ENCODE peak calls at places on chromosome 18, in four cellular contexts. H is stimulated activated CD4-positive, alpha-beta T cell treated with anti-CD3 and anti-CD28 coated beads, Interleukin-15, amount 100 ng/mL, for 24 hours; X is activated naive CD4-positive, alpha-beta T cell treated with anti-CD3 and anti-CD28 coated beads for 36 hours; N is left cardiac atrium. T is an unnamed sample.

GRCh38 chr18:49967171-49967570 is 153.8 kb upstream of the ACAA2 start:
- DNase-seq in H (no peak), X (no peak), N (no peak), T (no peak)

GRCh38 chr18:22378672-22379282 is 38.9 kb downstream of the CTAGE1 start:
- DNase-seq in H (peak), X (no peak), N (peak), T (no peak)

GRCh38 chr18:13527730-13528129 is 198.6 kb downstream of the FAM210A start:
- DNase-seq in H (no peak), X (no peak), N (no peak), T (no peak)

GRCh38 chr18:11005528-11005927 is 143.8 kb downstream of the PIEZO2 start:
- DNase-seq in H (no peak), X (no peak), N (no peak), T (peak)

GRCh38 chr18:77066101-77066500 is 66.5 kb downstream of the MBP start:
- DNase-seq in H (no peak), X (no peak), N (no peak), T (no peak)

GRCh38 chr18:45764000-45764686 is 40.2 kb downstream of the SLC14A1 start:
- DNase-seq in H (no peak), X (peak), N (no peak), T (no peak)

GRCh38 chr18:29821544-29821943 is 1221.0 kb downstream of the DSC3 start:
- DNase-seq in H (no peak), X (no peak), N (no peak), T (no peak)

GRCh38 chr18:44715245-44715644 is 34.6 kb downstream of the SETBP1 start:
- DNase-seq in H (no peak), X (no peak), N (peak), T (no peak)

GRCh38 chr18:32735781-32736180 is 37.0 kb downstream of the KLHL14 start:
- DNase-seq in H (no peak), X (no peak), N (no peak), T (no peak)

GRCh38 chr18:29651121-29651675 is 1391.3 kb downstream of the DSC3 start:
- DNase-seq in H (no peak), X (no peak), N (no peak), T (no peak)

GRCh38 chr18:47163241-47163640 is 12.9 kb downstream of the IER3IP1 start:
- DNase-seq in H (peak), X (no peak), N (no peak), T (no peak)

GRCh38 chr18:29418136-29418535 is 1241.2 kb upstream of the CDH2 start:
- DNase-seq in H (no peak), X (no peak), N (no peak), T (no peak)

GRCh38 chr18:21826641-21827302 is 86.2 kb downstream of the MIB1 start:
- DNase-seq in H (no peak), X (no peak), N (no peak), T (no peak)

GRCh38 chr18:36650206-36650605 is 178.6 kb downstream of the TPGS2 start:
- DNase-seq in H (no peak), X (no peak), N (no peak), T (peak)

GRCh38 chr18:44602845-44603244 is 77.8 kb upstream of the SETBP1 start:
- DNase-seq in H (no peak), X (no peak), N (no peak), T (no peak)

GRCh38 chr18:62505669-62506494 is 16.9 kb upstream of the ZCCHC2 start:
- DNase-seq in H (peak), X (peak), N (no peak), T (no peak)

GRCh38 chr18:80166725-80167124 is 57.7 kb downstream of the ADNP2 start:
- DNase-seq in H (no peak), X (no peak), N (no peak), T (no peak)

GRCh38 chr18:57954928-57955327 is 89.1 kb upstream of the NEDD4L start:
- DNase-seq in H (no peak), X (no peak), N (no peak), T (no peak)

GRCh38 chr18:76491801-76492668 is 3.0 kb downstream of the ZNF516 start:
- DNase-seq in H (peak), X (peak), N (peak), T (no peak)

GRCh38 chr18:2680216-2680792 is 24.8 kb downstream of the SMCHD1 start:
- DNase-seq in H (no peak), X (no peak), N (no peak), T (no peak)

GRCh38 chr18:76788571-76789317 is 33.6 kb upstream of the ZNF236 start:
- DNase-seq in H (no peak), X (no peak), N (no peak), T (no peak)

GRCh38 chr18:46518438-46518837 is 138.6 kb downstream of the LOXHD1 start:
- DNase-seq in H (no peak), X (no peak), N (peak), T (no peak)

GRCh38 chr18:74870950-74871349 is 273.3 kb downstream of the ZNF407 start:
- DNase-seq in H (no peak), X (no peak), N (no peak), T (no peak)

GRCh38 chr18:48948112-48949050 is 2.4 kb downstream of the SMAD7 start:
- DNase-seq in H (peak), X (peak), N (peak), T (no peak)

GRCh38 chr18:2846638-2847340 is at the start of gene EMILIN2:
- DNase-seq in H (peak), X (peak), N (peak), T (peak)

GRCh38 chr18:26655010-26655613 is 106.8 kb upstream of the KCTD1 start:
- DNase-seq in H (no peak), X (no peak), N (no peak), T (no peak)

GRCh38 chr18:59783138-59783537 is 85.9 kb upstream of the CCBE1 start:
- DNase-seq in H (peak), X (peak), N (no peak), T (no peak)

GRCh38 chr18:53033128-53033527 is 693.1 kb downstream of the DCC start:
- DNase-seq in H (no peak), X (no peak), N (no peak), T (no peak)

GRCh38 chr18:43078485-43079092 is 36.9 kb downstream of the RIT2 start:
- DNase-seq in H (no peak), X (no peak), N (no peak), T (no peak)

GRCh38 chr18:63322908-63323634 is 3.5 kb upstream of the BCL2 start:
- DNase-seq in H (peak), X (peak), N (peak), T (no peak)

GRCh38 chr18:76880026-76880425 is 57.7 kb downstream of the ZNF236 start:
- DNase-seq in H (no peak), X (no peak), N (no peak), T (no peak)

GRCh38 chr18:54257015-54257414 is 12.3 kb upstream of the POLI start:
- DNase-seq in H (no peak), X (no peak), N (no peak), T (no peak)

GRCh38 chr18:62325806-62326645 is 916 bp downstream of the TNFRSF11A start:
- DNase-seq in H (peak), X (peak), N (peak), T (no peak)

GRCh38 chr18:72119082-72119481 is 425.1 kb downstream of the CBLN2 start:
- DNase-seq in H (no peak), X (no peak), N (no peak), T (no peak)

GRCh38 chr18:32437080-32437834 is 33.4 kb downstream of the GAREM1 start:
- DNase-seq in H (no peak), X (no peak), N (no peak), T (no peak)

GRCh38 chr18:390748-391478 is 109.6 kb downstream of the COLEC12 start:
- DNase-seq in H (no peak), X (no peak), N (no peak), T (no peak)

GRCh38 chr18:959854-960253 is 55.2 kb downstream of the ADCYAP1 start:
- DNase-seq in H (no peak), X (no peak), N (no peak), T (no peak)

GRCh38 chr18:43542016-43542415 is 264.7 kb upstream of the SYT4 start:
- DNase-seq in H (no peak), X (no peak), N (no peak), T (no peak)

GRCh38 chr18:68843467-68844089 is 45.7 kb downstream of the CCDC102B start:
- DNase-seq in H (no peak), X (no peak), N (no peak), T (no peak)